ENCODE peak calls at places on chromosome 12, in four cellular contexts. One of them, this sample, is unnamed.

GRCh38 chr12:130097798-130098255 is 64.4 kb upstream of the FZD10 start:
- DNase-seq in GM23338: no peak
- DNase-seq in astrocyte: no peak
- DNase-seq in stomach: no peak
- DNase-seq in this sample: peak; percentile 81

GRCh38 chr12:106883421-106883820 is 72.3 kb upstream of the TMEM263 start:
- DNase-seq in GM23338: no peak
- DNase-seq in stomach: no peak
- DNase-seq in astrocyte: peak; percentile 65
- DNase-seq in this sample: no peak

GRCh38 chr12:52655251-52655650 is 3.2 kb upstream of the KRT2 start:
- DNase-seq in GM23338: no peak
- DNase-seq in stomach: no peak
- DNase-seq in astrocyte: no peak
- DNase-seq in this sample: peak; percentile 17

GRCh38 chr12:57657744-57658143 is 24.7 kb upstream of the B4GALNT1 start:
- DNase-seq in astrocyte: no peak
- DNase-seq in GM23338: no peak
- DNase-seq in stomach: peak; percentile 55
- DNase-seq in this sample: peak; percentile 4

GRCh38 chr12:5511644-5512584 is 80.0 kb downstream of the NTF3 start:
- DNase-seq in astrocyte: no peak
- DNase-seq in stomach: no peak
- DNase-seq in GM23338: peak; percentile 72
- DNase-seq in this sample: no peak

GRCh38 chr12:110765144-110765543 is 22.5 kb upstream of the PPP1CC start:
- DNase-seq in astrocyte: no peak
- DNase-seq in GM23338: no peak
- DNase-seq in stomach: no peak
- DNase-seq in this sample: no peak

GRCh38 chr12:131221061-131221945 is 267.6 kb downstream of the ADGRD1 start:
- DNase-seq in stomach: no peak
- DNase-seq in GM23338: no peak
- DNase-seq in astrocyte: no peak
- DNase-seq in this sample: no peak

GRCh38 chr12:128807161-128807724 is 16.5 kb downstream of the SLC15A4 start:
- DNase-seq in GM23338: no peak
- DNase-seq in stomach: no peak
- DNase-seq in astrocyte: no peak
- DNase-seq in this sample: no peak

GRCh38 chr12:52280319-52280795 is 5.9 kb downstream of the KRT86 start:
- DNase-seq in stomach: peak; percentile 66
- DNase-seq in astrocyte: peak; percentile 96
- DNase-seq in GM23338: no peak
- DNase-seq in this sample: peak; percentile 93

GRCh38 chr12:41486718-41487117 is 298.6 kb downstream of the PDZRN4 start:
- DNase-seq in GM23338: peak; percentile 24
- DNase-seq in stomach: no peak
- DNase-seq in astrocyte: peak; percentile 82
- DNase-seq in this sample: no peak

GRCh38 chr12:19707948-19708409 is 268.7 kb downstream of the AEBP2 start:
- DNase-seq in stomach: no peak
- DNase-seq in astrocyte: peak; percentile 52
- DNase-seq in GM23338: no peak
- DNase-seq in this sample: peak; percentile 12

GRCh38 chr12:1481919-1482318 is 112.5 kb downstream of the FBXL14 start:
- DNase-seq in astrocyte: no peak
- DNase-seq in GM23338: no peak
- DNase-seq in stomach: no peak
- DNase-seq in this sample: no peak

GRCh38 chr12:59736786-59737185 is 141.0 kb downstream of the SLC16A7 start:
- DNase-seq in GM23338: no peak
- DNase-seq in astrocyte: peak; percentile 87
- DNase-seq in stomach: no peak
- DNase-seq in this sample: peak; percentile 34

GRCh38 chr12:13165578-13166120 is 30.9 kb upstream of the EMP1 start:
- DNase-seq in stomach: peak; percentile 74
- DNase-seq in astrocyte: peak; percentile 73
- DNase-seq in GM23338: no peak
- DNase-seq in this sample: peak; percentile 91
- H3K27ac ChIP-seq in stomach: peak overlapping the region; percentile 12
- H3K27ac ChIP-seq in astrocyte: no peak overlapping the region
- H3K27ac ChIP-seq in GM23338: no peak overlapping the region
- H3K27ac ChIP-seq in this sample: peak overlapping the region; percentile 80

GRCh38 chr12:74111688-74112360 is 425.8 kb upstream of the ATXN7L3B start:
- DNase-seq in astrocyte: no peak
- DNase-seq in stomach: no peak
- DNase-seq in GM23338: peak; percentile 80
- DNase-seq in this sample: no peak
- TF ChIP-seq CTCF in astrocyte: no peak
- TF ChIP-seq CTCF in stomach: no peak
- TF ChIP-seq CTCF in GM23338: peak; percentile 83
- TF ChIP-seq CTCF in this sample: no peak

DNA sequence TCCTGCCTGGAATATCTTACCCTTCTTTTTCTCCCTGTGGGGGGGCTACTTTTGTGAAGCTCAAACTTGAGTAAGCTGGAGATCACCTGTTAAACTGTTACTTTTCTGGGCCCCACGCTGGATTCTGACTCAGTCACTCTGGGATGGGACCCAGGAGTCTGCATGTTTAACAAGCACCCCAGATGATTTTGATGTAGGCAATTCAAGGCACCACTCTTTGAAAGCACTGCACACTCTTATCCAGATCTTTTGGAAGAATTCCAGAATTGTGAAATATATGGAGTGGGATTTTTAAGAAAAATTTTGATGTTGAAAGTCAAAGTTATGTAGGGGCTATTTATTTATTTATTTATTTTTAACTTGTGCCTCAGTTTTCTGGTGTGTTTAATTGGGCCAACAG is 46.3 kb upstream of the IGF1 start:
- DNase-seq in GM23338: no peak
- DNase-seq in astrocyte: peak; percentile 20
- DNase-seq in stomach: no peak
- DNase-seq in this sample: no peak
- H3K27ac ChIP-seq in GM23338: no peak overlapping the region
- H3K27ac ChIP-seq in astrocyte: no peak overlapping the region
- H3K27ac ChIP-seq in stomach: no peak overlapping the region
- H3K27ac ChIP-seq in this sample: no peak overlapping the region

DNA sequence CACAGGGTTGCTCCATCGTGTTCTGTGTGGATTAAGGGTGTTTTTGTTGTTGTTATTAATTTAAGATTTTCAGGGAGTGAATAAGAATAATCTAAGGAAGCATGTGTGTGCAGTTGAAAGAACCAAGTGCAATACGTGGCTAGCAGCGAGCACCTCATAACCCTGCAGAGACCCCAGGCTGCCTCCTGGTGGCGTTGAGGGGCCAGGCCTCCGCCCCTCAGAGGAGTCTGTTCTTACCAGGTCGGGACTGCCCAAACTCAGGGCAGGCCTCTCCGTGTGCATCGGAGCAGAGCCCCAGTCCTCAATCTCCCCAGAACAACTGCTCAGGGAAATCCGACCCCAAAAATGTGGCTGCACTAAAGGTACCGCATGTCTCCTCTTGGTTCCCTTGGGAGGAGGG is 36.8 kb downstream of the IL31 start:
- DNase-seq in GM23338: peak; percentile 83
- DNase-seq in stomach: no peak
- DNase-seq in astrocyte: no peak
- DNase-seq in this sample: no peak
- TF ChIP-seq CTCF in GM23338: peak; percentile 68
- TF ChIP-seq CTCF in stomach: no peak
- TF ChIP-seq CTCF in astrocyte: no peak
- TF ChIP-seq CTCF in this sample: no peak

DNA sequence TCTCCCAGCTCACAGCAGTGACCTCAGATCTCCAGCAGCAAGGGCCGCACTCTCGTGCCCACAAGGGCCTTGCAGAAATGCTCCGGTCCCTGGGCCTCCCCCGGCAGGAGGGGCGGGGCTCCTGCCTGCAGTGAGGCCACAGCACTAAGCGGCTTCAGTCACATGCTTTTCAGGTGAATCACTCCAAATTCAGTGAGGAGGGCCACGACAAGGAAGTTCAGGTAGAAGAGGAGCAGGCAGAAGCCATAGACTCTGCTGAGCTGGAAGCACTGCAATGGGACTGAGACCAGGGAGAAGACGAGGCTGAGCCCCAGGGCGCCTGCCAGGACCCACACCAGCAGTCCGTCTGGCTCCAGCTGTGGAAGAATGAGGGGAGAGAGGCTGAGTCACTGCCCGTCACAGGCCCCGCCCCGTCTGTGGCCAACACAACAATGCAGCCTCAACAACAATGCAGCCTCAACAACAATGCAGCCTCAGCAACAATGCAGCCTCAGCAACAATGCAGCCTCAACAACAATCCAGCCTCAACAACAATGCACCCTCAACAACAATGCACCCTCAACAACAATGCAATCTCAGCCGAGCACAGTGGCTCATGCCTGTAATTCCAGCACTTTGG is 35.2 kb downstream of the SLC8B1 start:
- DNase-seq in stomach: peak; percentile 32
- DNase-seq in GM23338: peak; percentile 53
- DNase-seq in astrocyte: peak; percentile 79
- DNase-seq in this sample: peak; percentile 87
- H3K27ac ChIP-seq in stomach: peak overlapping the region; percentile 62
- H3K27ac ChIP-seq in GM23338: no peak overlapping the region
- H3K27ac ChIP-seq in astrocyte: peak overlapping the region; percentile 62
- H3K27ac ChIP-seq in this sample: peak overlapping the region; percentile 76

GRCh38 chr12:54759751-54760150 is 94.6 kb upstream of the MUCL1 start:
- DNase-seq in astrocyte: no peak
- DNase-seq in GM23338: peak; percentile 87
- DNase-seq in stomach: no peak
- DNase-seq in this sample: no peak
- TF ChIP-seq CTCF in astrocyte: no peak
- TF ChIP-seq CTCF in GM23338: peak; percentile 83
- TF ChIP-seq CTCF in stomach: no peak
- TF ChIP-seq CTCF in this sample: no peak

DNA sequence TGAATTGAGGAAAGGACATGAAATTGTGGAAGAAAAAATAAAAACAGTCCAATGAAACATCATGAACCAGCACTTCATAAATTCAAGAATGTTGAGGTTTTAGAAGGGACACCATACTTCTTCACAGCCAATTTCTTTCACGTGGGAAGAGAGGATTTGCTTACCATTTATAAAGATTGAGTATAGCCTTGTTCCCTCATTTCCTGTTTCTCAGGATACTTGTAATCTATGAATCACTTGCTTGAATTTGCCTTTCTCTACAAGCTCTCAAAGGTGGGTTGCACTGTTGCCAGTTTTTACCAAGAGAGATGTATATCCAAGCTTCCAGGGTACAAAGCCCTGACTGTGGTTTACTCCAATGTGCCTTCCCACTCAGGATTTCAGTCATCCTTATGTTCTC is 116.1 kb downstream of the DUSP6 start:
- DNase-seq in astrocyte: peak; percentile 67
- DNase-seq in stomach: no peak
- DNase-seq in GM23338: no peak
- DNase-seq in this sample: no peak
- H3K27ac ChIP-seq in astrocyte: no peak overlapping the region
- H3K27ac ChIP-seq in stomach: peak overlapping the region; percentile 14
- H3K27ac ChIP-seq in GM23338: no peak overlapping the region
- H3K27ac ChIP-seq in this sample: no peak overlapping the region

GRCh38 chr12:49389092-49389703 is 21.9 kb downstream of the SPATS2 start:
- DNase-seq in stomach: peak; percentile 28
- DNase-seq in GM23338: peak; percentile 96
- DNase-seq in astrocyte: no peak
- DNase-seq in this sample: no peak
- TF ChIP-seq CTCF in stomach: no peak
- TF ChIP-seq CTCF in GM23338: peak; percentile 72
- TF ChIP-seq CTCF in astrocyte: no peak
- TF ChIP-seq CTCF in this sample: no peak

This sample was measured in RWPE1.